ENCODE peak calls at places on chromosome 10, in eight cellular contexts. N, P, K, O, Q, B, M and I are unnamed samples.

GRCh38 chr10:77836299-77836820 is 90.2 kb downstream of the DLG5 start:
- DNase-seq in N (no peak), P (peak), M (no peak), B (peak), O (peak), K (no peak), Q (no peak), I (no peak)

GRCh38 chr10:104099274-104099673 is 13.6 kb upstream of the COL17A1 start:
- DNase-seq in Q (peak), M (no peak), P (no peak), K (peak), B (no peak), O (no peak), N (no peak), I (no peak)

GRCh38 chr10:82867056-82867455 is 992.1 kb downstream of the NRG3 start:
- DNase-seq in Q (no peak), P (no peak), N (no peak), K (no peak), O (no peak), M (no peak), B (no peak), I (no peak)

GRCh38 chr10:33335800-33336605 is 1.5 kb upstream of the NRP1 start:
- DNase-seq in B (peak), N (peak), K (peak), O (peak), Q (peak), P (peak), M (no peak), I (no peak)

GRCh38 chr10:128150551-128150950 is 24.3 kb upstream of the MKI67 start:
- DNase-seq in O (no peak), K (no peak), P (no peak), N (no peak), M (no peak), B (no peak), Q (no peak), I (no peak)

GRCh38 chr10:13840036-13840435 is 253.3 kb downstream of the PRPF18 start:
- DNase-seq in O (no peak), K (no peak), Q (no peak), N (no peak), M (no peak), B (no peak), P (no peak), I (no peak)

GRCh38 chr10:77974396-77975074 is 48.0 kb upstream of the DLG5 start:
- DNase-seq in K (no peak), N (no peak), B (no peak), P (no peak), Q (peak), M (peak), O (no peak), I (no peak)

GRCh38 chr10:44589931-44590330 is 205.0 kb upstream of the CXCL12 start:
- DNase-seq in P (no peak), B (no peak), K (no peak), O (no peak), N (no peak), M (no peak), Q (no peak), I (no peak)

GRCh38 chr10:115278294-115278693 is 185.1 kb downstream of the ATRNL1 start:
- DNase-seq in P (no peak), O (no peak), Q (no peak), K (no peak), N (no peak), M (no peak), B (no peak), I (no peak)

GRCh38 chr10:42488416-42488815 is 150.0 kb downstream of the ZNF33B start:
- DNase-seq in B (no peak), N (no peak), Q (peak), P (no peak), M (no peak), O (no peak), K (no peak), I (no peak)

GRCh38 chr10:132443998-132444876 is 47.2 kb downstream of the PWWP2B start:
- DNase-seq in B (no peak), K (no peak), P (no peak), M (no peak), Q (no peak), O (no peak), N (no peak), I (no peak)

GRCh38 chr10:5631936-5632335 is 34.5 kb downstream of the ASB13 start:
- DNase-seq in O (peak), P (no peak), Q (no peak), K (no peak), M (no peak), B (no peak), N (no peak), I (no peak)

GRCh38 chr10:47147186-47147585 is 152.8 kb upstream of the GDF10 start:
- DNase-seq in K (no peak), B (no peak), O (no peak), P (no peak), Q (no peak), M (no peak), N (no peak), I (no peak)

GRCh38 chr10:46057038-46057437 is 11.0 kb upstream of the MSMB start:
- DNase-seq in N (no peak), M (no peak), P (no peak), Q (no peak), O (no peak), B (no peak), K (no peak), I (no peak)

GRCh38 chr10:129938460-129938859 is 25.6 kb downstream of the EBF3 start:
- DNase-seq in M (no peak), O (no peak), Q (no peak), P (peak), K (no peak), B (no peak), N (no peak), I (no peak)

GRCh38 chr10:86258488-86258887 is 108.1 kb downstream of the GRID1 start:
- DNase-seq in M (no peak), K (no peak), Q (no peak), N (no peak), O (no peak), P (no peak), B (no peak), I (no peak)

GRCh38 chr10:110364531-110364937 is 59.8 kb upstream of the SMNDC1 start:
- DNase-seq in B (no peak), M (no peak), O (no peak), Q (no peak), P (no peak), N (no peak), K (peak), I (no peak)

GRCh38 chr10:43308986-43309385 is 42.1 kb upstream of the RASGEF1A start:
- DNase-seq in O (no peak), K (no peak), P (no peak), B (no peak), M (no peak), N (no peak), Q (peak), I (no peak)

GRCh38 chr10:123491692-123492415 is 174.3 kb upstream of the GPR26 start:
- DNase-seq in Q (no peak), P (no peak), B (no peak), M (no peak), K (no peak), N (no peak), O (no peak), I (no peak)

GRCh38 chr10:103872137-103872933 is 17.0 kb upstream of the SH3PXD2A start:
- DNase-seq in B (no peak), M (no peak), K (peak), N (no peak), Q (no peak), O (no peak), P (no peak), I (no peak)

DNA sequence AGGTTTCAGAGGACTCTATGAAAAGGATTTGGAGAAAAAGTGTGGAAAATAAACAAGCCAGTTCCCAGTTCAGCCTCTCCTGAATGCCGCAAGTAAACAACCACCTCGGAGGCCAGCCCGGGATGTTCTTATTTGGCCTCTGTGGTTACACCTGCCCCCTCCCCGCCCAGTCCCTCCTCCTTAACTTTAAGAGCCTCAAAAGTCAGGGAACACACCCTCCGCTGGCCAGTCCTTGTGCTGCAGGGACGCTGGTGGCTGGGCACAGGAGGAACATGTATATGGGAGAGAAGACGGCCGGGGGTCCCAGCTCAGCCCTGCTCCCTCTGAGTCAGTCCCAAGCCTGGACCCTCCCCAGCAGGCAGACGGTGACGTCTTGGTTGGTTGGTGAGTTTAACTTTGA is 6.1 kb downstream of the CHST3 start:
- DNase-seq in O (no peak), N (peak), K (peak), B (no peak), P (no peak), M (no peak), Q (no peak), I (no peak)
- TF ChIP-seq CTCF in O (no peak), N (no peak), K (no peak), B (no peak), P (no peak), M (peak), Q (peak), I (no peak)

GRCh38 chr10:97711640-97712267 is 1.8 kb upstream of the MARVELD1 start:
- DNase-seq in Q (no peak), M (no peak), O (no peak), K (no peak), P (no peak), B (no peak), N (no peak), I (no peak)

GRCh38 chr10:97707134-97707861 is 6.2 kb upstream of the MARVELD1 start:
- DNase-seq in K (no peak), P (no peak), N (no peak), M (no peak), Q (no peak), B (no peak), O (no peak), I (no peak)

GRCh38 chr10:97708976-97709745 is 4.4 kb upstream of the MARVELD1 start:
- DNase-seq in N (no peak), M (peak), O (peak), K (no peak), B (peak), Q (peak), P (peak), I (peak)

GRCh38 chr10:97708167-97708566 is 5.4 kb upstream of the MARVELD1 start:
- DNase-seq in Q (no peak), O (no peak), M (no peak), P (no peak), B (no peak), N (no peak), K (no peak), I (no peak)

GRCh38 chr10:97709746-97710078 is 3.8 kb upstream of the MARVELD1 start:
- DNase-seq in O (no peak), B (no peak), P (no peak), Q (no peak), N (no peak), K (no peak), M (no peak), I (no peak)
- TF ChIP-seq CTCF in O (no peak), B (no peak), P (no peak), Q (no peak), N (no peak), K (peak), M (no peak), I (no peak)

DNA sequence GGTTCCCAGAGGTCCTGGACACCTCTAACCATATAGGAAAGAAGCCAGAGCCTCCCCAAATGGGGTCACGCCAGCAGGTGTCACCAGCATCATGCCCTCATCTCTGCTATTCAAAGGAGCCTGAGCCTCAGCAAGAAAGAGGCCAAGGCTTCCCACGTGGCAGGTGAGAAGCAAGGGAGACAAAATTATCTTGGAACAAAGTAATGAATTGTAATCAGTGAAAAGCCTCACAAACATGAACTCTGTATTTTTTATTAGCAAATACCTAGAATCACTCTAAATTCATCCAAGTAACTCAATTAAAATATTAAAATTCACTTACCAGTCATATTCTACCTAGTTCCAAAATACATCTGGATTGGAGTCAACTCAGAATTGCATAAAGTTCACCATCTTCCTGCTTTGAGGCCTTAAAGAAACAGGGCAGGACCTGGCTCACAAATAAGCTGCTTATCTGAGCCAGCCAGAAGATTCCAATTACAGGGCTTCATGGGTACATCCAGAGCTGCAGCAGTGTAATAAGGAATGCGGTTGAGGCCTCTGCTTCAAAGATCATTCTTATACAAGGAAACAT is 68.7 kb downstream of the SGMS1 start:
- DNase-seq in N (no peak), M (no peak), P (no peak), O (no peak), B (no peak), Q (peak), K (no peak), I (no peak)
- TF ChIP-seq CTCF in N (no peak), M (no peak), P (no peak), O (no peak), B (peak), Q (no peak), K (no peak), I (no peak)

GRCh38 chr10:113386005-113386404 is 166.8 kb upstream of the HABP2 start:
- DNase-seq in O (no peak), K (peak), Q (peak), P (peak), N (no peak), B (no peak), M (no peak), I (no peak)
- TF ChIP-seq CTCF in O (no peak), K (no peak), Q (no peak), P (no peak), N (no peak), B (no peak), M (no peak), I (no peak)

GRCh38 chr10:79491171-79491835 is 21.0 kb upstream of the EIF5AL1 start:
- DNase-seq in O (no peak), K (no peak), N (no peak), B (no peak), Q (no peak), P (no peak), M (no peak), I (no peak)
- TF ChIP-seq CTCF in O (no peak), K (no peak), N (no peak), B (no peak), Q (no peak), P (no peak), M (peak), I (no peak)

GRCh38 chr10:17126327-17126726 is 3.3 kb downstream of the CUBN start:
- DNase-seq in B (no peak), Q (no peak), K (no peak), P (no peak), O (no peak), M (no peak), N (no peak), I (no peak)

GRCh38 chr10:17128261-17128660 is 1.4 kb downstream of the CUBN start:
- DNase-seq in P (no peak), O (no peak), Q (no peak), M (no peak), K (no peak), B (no peak), N (no peak), I (no peak)

GRCh38 chr10:17123961-17124360 is 5.7 kb downstream of the CUBN start:
- DNase-seq in B (no peak), N (no peak), Q (no peak), M (no peak), P (no peak), K (no peak), O (no peak), I (no peak)

GRCh38 chr10:17123062-17123661 is 6.4 kb downstream of the CUBN start:
- DNase-seq in K (no peak), M (peak), B (no peak), O (no peak), P (no peak), N (no peak), Q (peak), I (no peak)

GRCh38 chr10:17125316-17125715 is 4.3 kb downstream of the CUBN start:
- DNase-seq in B (no peak), P (no peak), Q (no peak), O (no peak), M (no peak), K (no peak), N (no peak), I (no peak)
- TF ChIP-seq CTCF in B (no peak), P (no peak), Q (no peak), O (no peak), M (no peak), K (no peak), N (no peak), I (no peak)